ENCODE peak calls at places on chromosomes 11 and 22, in five cellular contexts. L is EH; A is HT1080; S is Kasumi-1; Y is stimulated activated CD4-positive, alpha-beta T cell treated with anti-CD3 and anti-CD28 coated beads, Interleukin-4, amount 100 ng/mL, for 24 hours. E is an unnamed sample.

GRCh38 chr11:94925422-94926270 is 47.7 kb downstream of the CWC15 start:
- DNase-seq in Y (no peak), L (peak), S (no peak), A (no peak), E (no peak)

GRCh38 chr11:358129-358805 is 11.0 kb upstream of the B4GALNT4 start:
- DNase-seq in L (no peak), Y (no peak), A (no peak), S (no peak), E (no peak)

GRCh38 chr11:58530236-58530635 is 22.3 kb upstream of the OR5B21 start:
- DNase-seq in A (no peak), L (no peak), Y (no peak), S (no peak), E (no peak)

GRCh38 chr22:29477919-29478318 is 2.1 kb upstream of the NEFH start:
- DNase-seq in A (no peak), Y (no peak), L (no peak), S (no peak), E (no peak)

GRCh38 chr22:38697055-38697980 is 3.4 kb downstream of the JOSD1 start:
- DNase-seq in S (no peak), A (no peak), L (peak), Y (no peak), E (no peak)

GRCh38 chr11:396511-396947 is 2.5 kb downstream of the PKP3 start:
- DNase-seq in L (peak), Y (no peak), S (peak), A (peak), E (no peak)

GRCh38 chr11:19723572-19724342 is 11.1 kb downstream of the NAV2 start:
- DNase-seq in A (peak), Y (peak), L (peak), S (no peak), E (peak)

GRCh38 chr11:119660166-119660720 is 68.8 kb downstream of the NECTIN1 start:
- DNase-seq in Y (no peak), L (no peak), A (no peak), S (no peak), E (no peak)

GRCh38 chr11:123316003-123316402 is 114.1 kb upstream of the GRAMD1B start:
- DNase-seq in A (peak), Y (no peak), L (peak), S (no peak), E (no peak)

GRCh38 chr11:37525336-37525735 is 927.3 kb upstream of the RAG2 start:
- DNase-seq in A (no peak), L (peak), S (no peak), Y (no peak), E (no peak)

GRCh38 chr11:117295438-117296137 is 4.4 kb downstream of the BACE1-AS start:
- DNase-seq in L (no peak), A (no peak), Y (no peak), S (no peak), E (no peak)

GRCh38 chr22:42913874-42914510 is 56.9 kb upstream of the ARFGAP3 start:
- DNase-seq in L (no peak), Y (no peak), S (no peak), A (no peak), E (no peak)

GRCh38 chr11:128116447-128117240 is 470.7 kb downstream of the ETS1 start:
- DNase-seq in L (peak), A (no peak), S (no peak), Y (no peak), E (no peak)

GRCh38 chr11:20840341-20840740 is 171.0 kb downstream of the NELL1 start:
- DNase-seq in Y (no peak), L (no peak), S (no peak), A (no peak), E (no peak)

GRCh38 chr11:13834463-13834862 is 128.1 kb upstream of the SPON1 start:
- DNase-seq in S (no peak), L (no peak), A (no peak), Y (no peak), E (no peak)

GRCh38 chr11:74849525-74850391 is 99.1 kb downstream of the XRRA1 start:
- DNase-seq in S (no peak), L (peak), Y (no peak), A (peak), E (no peak)

GRCh38 chr11:4044971-4045646 is 49.5 kb upstream of the RRM1 start:
- DNase-seq in L (no peak), Y (no peak), S (no peak), A (peak), E (no peak)

GRCh38 chr11:37657645-37658044 is 1059.6 kb upstream of the RAG2 start:
- DNase-seq in S (peak), A (peak), Y (no peak), L (peak), E (no peak)

GRCh38 chr11:59641156-59641555 is 25.6 kb upstream of the OSBP start:
- DNase-seq in S (no peak), Y (no peak), A (no peak), L (peak), E (no peak)

GRCh38 chr22:21585389-21585788 is 17.9 kb downstream of the UBE2L3 start:
- DNase-seq in S (no peak), Y (no peak), A (no peak), L (no peak), E (no peak)

GRCh38 chr11:17686185-17686980 is 33.0 kb upstream of the MYOD1 start:
- DNase-seq in A (no peak), Y (no peak), S (no peak), L (peak), E (no peak)

GRCh38 chr11:2135648-2136201 is 3.5 kb downstream of the IGF2 start:
- DNase-seq in L (no peak), Y (no peak), A (no peak), S (no peak), E (no peak)

GRCh38 chr11:282630-283360 is 4.6 kb downstream of the NLRP6 start:
- DNase-seq in A (no peak), L (no peak), S (no peak), Y (no peak), E (no peak)

E was measured in T-helper 2 cell treated with Interferon-gamma antibody and Interleukin-4, amounts not matched to agents 5 μg/mL and 100 μg/mL, for 36 hours.